ENCODE peak calls at places on chromosome 2, in six cellular contexts. Q is left ventricle myocardium inferior; E is uterus; G is GM12864; X is activated CD4-positive, alpha-beta T cell treated with anti-CD3 and anti-CD28 coated beads, Interleukin-2, amount 10 ng/mL, durations not matched to agents 24 days and 14 days; W is ureter. C is an unnamed sample.

GRCh38 chr2:46979611-46980010 is 64.0 kb upstream of the MCFD2 start:
- DNase-seq in Q (no peak), E (no peak), G (no peak), X (peak; percentile 81), W (no peak), C (no peak)

GRCh38 chr2:74440005-74440377 is 1.7 kb downstream of the RTKN start:
- DNase-seq in Q (peak; percentile 89), E (no peak), G (no peak), X (no peak), W (peak; percentile 66), C (peak; percentile 84)

GRCh38 chr2:105977212-105977611 is 216.9 kb downstream of the UXS1 start:
- DNase-seq in Q (no peak), E (no peak), G (no peak), X (no peak), W (no peak), C (no peak)

GRCh38 chr2:200786826-200787225 is 24.9 kb upstream of the BZW1 start:
- DNase-seq in Q (no peak), E (no peak), G (no peak), X (no peak), W (peak; percentile 69), C (no peak)

GRCh38 chr2:36459725-36460137 is 104.2 kb downstream of the CRIM1 start:
- DNase-seq in Q (no peak), E (no peak), G (no peak), X (no peak), W (no peak), C (no peak)

GRCh38 chr2:62724886-62725711 is 19.6 kb downstream of the EHBP1 start:
- DNase-seq in Q (peak; percentile 19), E (no peak), G (no peak), X (peak; percentile 68), W (no peak), C (peak; percentile 24)

GRCh38 chr2:217989221-217989948 is 13.4 kb downstream of the TNS1 start:
- DNase-seq in Q (peak; percentile 9), E (no peak), G (no peak), X (no peak), W (no peak), C (peak; percentile 41)

GRCh38 chr2:206418968-206419367 is 24.4 kb upstream of the ADAM23 start:
- DNase-seq in Q (no peak), E (no peak), G (no peak), X (no peak), W (no peak), C (no peak)

GRCh38 chr2:205889073-205889472 is 196.9 kb downstream of the INO80D start:
- DNase-seq in Q (no peak), E (no peak), G (no peak), X (no peak), W (no peak), C (no peak)

GRCh38 chr2:36818542-36818941 is 122.0 kb downstream of the VIT start:
- DNase-seq in Q (no peak), E (no peak), G (no peak), X (no peak), W (no peak), C (no peak)